ENCODE peak calls at places on chromosomes 2 and 18, in six cellular contexts. Q is AG10803, D is brain microvascular endothelial cell, E is cardiac muscle cell, I is SJSA1, L is cardiac fibroblast. J is an unnamed sample.

GRCh38 chr18:79495591-79496071 is 99.9 kb downstream of the NFATC1 start:
- DNase-seq in Q (no peak), D (no peak), E (no peak), I (peak), L (no peak), J (no peak)

GRCh38 chr18:69936191-69936558 is 11.5 kb downstream of the CD226 start:
- DNase-seq in Q (no peak), D (no peak), E (peak), I (no peak), L (no peak), J (peak)

GRCh38 chr2:218746960-218747359 is 35.0 kb upstream of the CYP27A1 start:
- DNase-seq in Q (no peak), D (no peak), E (no peak), I (no peak), L (no peak), J (no peak)

GRCh38 chr2:57720728-57721627 is 325.6 kb upstream of the VRK2 start:
- DNase-seq in Q (peak), D (peak), E (peak), I (peak), L (peak), J (no peak)

GRCh38 chr18:57819119-57819518 is 16.0 kb upstream of the ATP8B1 start:
- DNase-seq in Q (no peak), D (no peak), E (no peak), I (no peak), L (peak), J (no peak)

GRCh38 chr2:40721595-40721994 is 269.7 kb upstream of the SLC8A1 start:
- DNase-seq in Q (peak), D (peak), E (no peak), I (no peak), L (peak), J (no peak)

GRCh38 chr2:168118733-168119518 is 128.5 kb downstream of the STK39 start:
- DNase-seq in Q (peak), D (peak), E (peak), I (no peak), L (peak), J (peak)

GRCh38 chr2:234026111-234026510 is 24.4 kb upstream of the SPP2 start:
- DNase-seq in Q (no peak), D (peak), E (no peak), I (no peak), L (no peak), J (no peak)

GRCh38 chr2:127158614-127159290 is 51.8 kb upstream of the BIN1 start:
- DNase-seq in Q (no peak), D (no peak), E (no peak), I (no peak), L (no peak), J (no peak)

GRCh38 chr18:5430131-5430530 is 113.7 kb downstream of the EPB41L3 start:
- DNase-seq in Q (no peak), D (no peak), E (no peak), I (no peak), L (no peak), J (no peak)

GRCh38 chr2:65943099-65943786 is 491.7 kb upstream of the MEIS1 start:
- DNase-seq in Q (no peak), D (no peak), E (no peak), I (no peak), L (no peak), J (no peak)

GRCh38 chr2:239600194-239600593 is 199.4 kb upstream of the HDAC4 start:
- DNase-seq in Q (no peak), D (no peak), E (no peak), I (peak), L (no peak), J (no peak)

GRCh38 chr2:175004730-175004979 is 526 bp downstream of the CHN1 start:
- DNase-seq in Q (no peak), D (no peak), E (no peak), I (no peak), L (no peak), J (no peak)

GRCh38 chr2:159518321-159519005 is 97.9 kb downstream of the BAZ2B start:
- DNase-seq in Q (no peak), D (no peak), E (no peak), I (no peak), L (no peak), J (no peak)

GRCh38 chr2:12726271-12726670 is 9.5 kb downstream of the TRIB2 start:
- DNase-seq in Q (no peak), D (no peak), E (no peak), I (no peak), L (no peak), J (no peak)

GRCh38 chr2:188607501-188607900 is 315.8 kb downstream of the GULP1 start:
- DNase-seq in Q (peak), D (no peak), E (peak), I (no peak), L (peak), J (no peak)

GRCh38 chr2:141618457-141618856 is 512.4 kb downstream of the LRP1B start:
- DNase-seq in Q (no peak), D (no peak), E (no peak), I (no peak), L (no peak), J (no peak)

GRCh38 chr2:203819434-203820133 is 48.0 kb upstream of the CTLA4 start:
- DNase-seq in Q (peak), D (no peak), E (no peak), I (peak), L (no peak), J (no peak)

GRCh38 chr2:235496239-235496621 is 2.4 kb downstream of the AGAP1 start:
- DNase-seq in Q (peak), D (peak), E (no peak), I (no peak), L (peak), J (no peak)

GRCh38 chr18:75209129-75209951 is at the start of gene PTGR3:
- DNase-seq in Q (peak), D (peak), E (peak), I (peak), L (peak), J (peak)

GRCh38 chr2:192604295-192604694 is 409.6 kb upstream of the TMEFF2 start:
- DNase-seq in Q (no peak), D (no peak), E (no peak), I (no peak), L (no peak), J (no peak)

GRCh38 chr2:211351998-211352397 is 795.6 kb downstream of the CPS1 start:
- DNase-seq in Q (no peak), D (peak), E (no peak), I (no peak), L (no peak), J (no peak)

GRCh38 chr2:230592775-230593174 is 119.9 kb upstream of the CAB39 start:
- DNase-seq in Q (no peak), D (no peak), E (no peak), I (no peak), L (no peak), J (no peak)

GRCh38 chr2:111702119-111702808 is 181.7 kb downstream of the ANAPC1 start:
- DNase-seq in Q (peak), D (peak), E (peak), I (peak), L (peak), J (peak)

GRCh38 chr2:233449071-233449901 is 95.0 kb downstream of the DGKD start:
- DNase-seq in Q (peak), D (peak), E (peak), I (peak), L (peak), J (no peak)

GRCh38 chr2:96601382-96602292 is 36.5 kb downstream of the KANSL3 start:
- DNase-seq in Q (no peak), D (no peak), E (no peak), I (no peak), L (no peak), J (no peak)

GRCh38 chr2:118123561-118124232 is 35.4 kb downstream of the INSIG2 start:
- DNase-seq in Q (peak), D (peak), E (peak), I (no peak), L (peak), J (no peak)
- H3K4me3 ChIP-seq in Q (no peak), D (no peak), E (no peak), I (no peak), L (no peak), J (no peak)

GRCh38 chr18:74006160-74006559 is 141.5 kb downstream of the FBXO15 start:
- DNase-seq in Q (no peak), D (no peak), E (no peak), I (no peak), L (no peak), J (no peak)
- H3K4me3 ChIP-seq in Q (no peak), D (no peak), E (no peak), I (no peak), L (no peak), J (no peak)

GRCh38 chr18:76451475-76452331 is 43.3 kb downstream of the ZNF516 start:
- DNase-seq in Q (no peak), D (no peak), E (no peak), I (no peak), L (peak), J (no peak)

GRCh38 chr18:76449110-76449453 is 46.0 kb downstream of the ZNF516 start:
- DNase-seq in Q (no peak), D (no peak), E (no peak), I (no peak), L (no peak), J (no peak)

GRCh38 chr18:76452357-76452756 is 42.7 kb downstream of the ZNF516 start:
- DNase-seq in Q (no peak), D (peak), E (no peak), I (no peak), L (peak), J (no peak)

GRCh38 chr18:76450912-76451421 is 44.1 kb downstream of the ZNF516 start:
- DNase-seq in Q (peak), D (peak), E (peak), I (peak), L (peak), J (peak)

DNA sequence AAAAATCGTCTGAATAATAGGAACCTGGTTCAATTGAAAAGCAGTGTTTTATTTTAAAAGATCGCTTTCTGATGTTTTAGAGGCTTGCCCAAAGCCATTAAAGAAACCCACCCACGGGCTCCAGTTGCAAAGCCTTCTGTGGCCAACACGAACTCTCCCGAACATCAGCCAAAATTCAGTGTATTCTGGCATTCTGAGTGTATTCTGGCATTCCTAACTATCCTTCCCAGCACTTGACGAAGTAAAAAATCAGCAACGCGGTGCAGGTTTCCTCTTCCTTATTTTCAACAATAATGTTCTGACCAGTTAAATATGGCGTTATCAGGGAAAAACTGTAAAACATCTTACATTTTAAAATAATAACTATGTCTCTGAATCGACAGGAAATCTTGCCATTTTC is 44.6 kb downstream of the ZNF516 start:
- DNase-seq in Q (peak), D (no peak), E (peak), I (no peak), L (no peak), J (no peak)
- H3K4me3 ChIP-seq in Q (peak), D (peak), E (peak), I (peak), L (peak), J (peak)

DNA sequence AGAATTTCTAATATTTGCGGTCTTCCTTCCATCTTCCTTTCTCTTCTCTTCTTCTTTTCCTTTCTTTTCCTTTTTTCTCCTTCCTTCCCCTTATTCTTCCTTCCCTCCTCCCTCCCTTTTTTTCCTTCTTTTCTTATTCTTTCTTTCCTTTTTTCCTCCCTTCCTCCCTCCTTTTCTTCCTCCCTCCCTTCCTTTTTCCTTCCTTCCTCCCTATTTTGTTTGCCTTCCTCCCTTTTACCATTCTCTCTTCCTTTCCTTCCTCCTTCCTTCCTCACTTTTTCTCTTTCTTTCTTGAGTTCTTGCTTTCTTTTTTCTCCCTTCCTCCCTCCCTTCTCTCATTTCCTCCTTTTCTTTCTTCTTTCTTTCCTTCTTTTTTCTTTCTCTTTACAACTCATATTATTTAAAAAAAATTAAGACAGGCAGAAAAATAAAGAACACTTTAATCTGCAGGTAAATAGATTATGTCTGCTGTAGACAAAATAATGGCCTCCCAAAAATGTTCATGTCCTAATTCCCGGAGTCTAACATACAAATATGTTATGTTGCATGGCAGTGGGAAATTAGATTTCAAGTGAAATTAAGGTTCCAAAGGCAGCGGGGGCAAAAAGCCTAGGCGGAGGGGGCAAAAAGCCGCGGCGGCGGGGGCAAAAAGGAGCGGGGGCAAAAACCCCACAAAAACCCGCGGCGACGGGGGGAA is 152.4 kb downstream of the ANKRD30BL start:
- DNase-seq in Q (no peak), D (no peak), E (no peak), I (no peak), L (no peak), J (no peak)
- H3K4me3 ChIP-seq in Q (peak), D (no peak), E (peak), I (no peak), L (no peak), J (no peak)

DNA sequence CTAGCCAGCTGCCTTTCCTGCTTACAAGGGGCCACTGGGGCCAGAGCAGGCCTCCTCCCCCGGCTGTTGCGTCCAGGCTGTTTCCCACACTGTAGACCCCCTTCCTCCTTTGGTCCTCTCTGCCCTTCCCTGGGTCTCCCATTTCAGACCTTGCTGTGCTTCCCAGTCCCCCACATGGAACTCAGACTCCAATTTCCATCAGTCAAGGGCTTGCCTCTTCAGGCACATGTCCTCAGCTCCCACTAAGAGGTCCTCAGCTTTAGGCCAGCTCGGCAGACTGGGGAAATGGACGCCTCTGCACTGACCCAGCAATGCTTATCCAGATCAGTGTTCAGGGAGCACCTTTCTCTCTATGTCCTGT is 98.0 kb upstream of the BZW1 start:
- DNase-seq in Q (no peak), D (no peak), E (no peak), I (no peak), L (no peak), J (no peak)
- H3K4me3 ChIP-seq in Q (no peak), D (peak), E (no peak), I (no peak), L (no peak), J (peak)

DNA sequence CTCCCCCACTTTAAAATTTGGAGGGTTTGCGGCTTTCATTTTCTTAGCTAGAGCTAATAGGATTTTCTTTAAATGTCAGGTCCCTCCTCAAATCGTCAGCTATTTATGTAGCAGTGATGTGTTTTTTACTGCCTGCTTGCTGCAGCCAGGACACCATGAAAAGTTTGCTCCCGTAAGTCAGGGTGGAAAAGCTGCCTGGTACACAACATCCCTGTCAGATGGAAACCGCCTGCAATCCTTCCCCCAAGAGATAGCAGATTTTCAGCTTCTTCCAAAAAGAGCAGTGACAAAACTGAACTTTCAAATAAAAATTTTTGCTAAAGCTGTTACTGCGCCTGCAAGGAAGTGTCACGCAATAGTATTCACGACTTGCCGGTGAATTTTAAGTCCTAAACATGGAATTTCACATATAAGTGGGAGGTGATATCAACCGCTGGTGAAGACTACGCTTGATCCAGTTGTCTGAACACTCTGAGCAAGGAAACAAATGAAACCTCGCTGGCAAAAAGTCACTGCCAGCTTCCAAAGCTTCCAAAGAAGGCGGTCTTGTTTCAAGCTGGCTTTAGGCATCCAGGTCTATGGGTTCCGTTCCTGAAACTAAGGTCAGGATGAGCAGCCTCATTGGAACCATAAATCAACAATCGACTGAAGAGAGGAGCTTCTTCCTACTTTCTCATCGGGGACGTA is 2.9 kb downstream of the COL6A3 start:
- DNase-seq in Q (peak), D (no peak), E (peak), I (no peak), L (peak), J (no peak)
- H3K4me3 ChIP-seq in Q (peak), D (peak), E (no peak), I (peak), L (peak), J (no peak)

GRCh38 chr2:26396734-26397298 is 4.9 kb upstream of the DRC1 start:
- DNase-seq in Q (no peak), D (no peak), E (no peak), I (no peak), L (no peak), J (no peak)

GRCh38 chr2:26407517-26407916 is 5.8 kb downstream of the DRC1 start:
- DNase-seq in Q (no peak), D (no peak), E (no peak), I (no peak), L (no peak), J (no peak)

GRCh38 chr2:26400723-26401122 is 997 bp upstream of the DRC1 start:
- DNase-seq in Q (no peak), D (no peak), E (no peak), I (no peak), L (no peak), J (no peak)

GRCh38 chr2:26399781-26400376 is 1.8 kb upstream of the DRC1 start:
- DNase-seq in Q (no peak), D (no peak), E (no peak), I (no peak), L (no peak), J (no peak)

DNA sequence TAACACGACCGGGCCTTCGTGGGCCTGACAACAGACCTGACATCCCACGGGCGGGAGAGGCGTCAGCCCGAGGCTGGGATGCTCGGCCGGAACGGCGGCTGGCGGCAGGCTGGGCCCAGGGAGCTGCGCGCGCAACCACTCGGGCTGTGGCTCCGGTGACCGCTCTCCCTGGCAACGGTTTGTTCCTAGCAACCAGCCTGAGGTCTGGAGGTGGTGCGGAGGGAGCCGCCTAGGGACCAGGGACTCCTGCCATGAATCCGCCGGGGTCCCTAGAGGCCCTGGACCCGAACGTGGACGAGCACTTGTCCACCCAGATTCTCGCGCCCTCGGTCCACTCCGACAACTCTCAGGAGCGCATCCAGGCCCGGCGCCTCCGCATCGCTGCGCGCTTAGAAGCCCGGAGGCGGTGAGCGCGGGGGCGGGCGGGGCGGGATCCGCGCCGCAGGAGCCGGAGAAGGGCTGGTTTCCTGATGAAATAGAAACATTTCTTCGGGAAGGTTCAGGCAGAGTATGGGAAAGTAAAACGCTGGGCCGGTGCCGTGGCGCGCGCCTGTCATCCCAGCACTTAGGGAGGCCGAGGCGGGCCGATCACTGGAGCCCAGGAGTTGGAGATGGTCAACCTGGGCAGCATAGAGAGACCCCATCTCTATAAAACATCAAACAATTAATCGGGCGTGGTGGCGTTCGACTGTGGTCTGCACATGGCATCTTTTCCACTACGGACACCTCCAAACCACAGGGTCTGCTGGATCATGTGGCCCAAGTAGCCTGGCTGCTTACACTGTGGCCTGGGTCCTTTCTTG is at the start of gene DRC1:
- DNase-seq in Q (peak), D (peak), E (peak), I (peak), L (peak), J (no peak)
- H3K4me3 ChIP-seq in Q (peak), D (peak), E (peak), I (peak), L (peak), J (no peak)

GRCh38 chr2:120228503-120228902 is 5.3 kb upstream of the TMEM185B start:
- DNase-seq in Q (no peak), D (no peak), E (no peak), I (no peak), L (no peak), J (peak)
- H3K4me3 ChIP-seq in Q (no peak), D (no peak), E (no peak), I (no peak), L (no peak), J (no peak)